ENCODE peak calls at places on chromosomes 4 and X, in seven cellular contexts. S is central memory CD8-positive, alpha-beta T cell; J is naive thymus-derived CD4-positive, alpha-beta T cell; K is GM03348; C is M059J; E is NCI-H1092 treated with DMSO at 0.1 percent for 48 hours; Z is ureter. M is an unnamed sample.

GRCh38 chr4:127549521-127549920 is 83.2 kb upstream of the INTU start:
- DNase-seq in S (no peak), J (no peak), K (peak), C (no peak), E (no peak), Z (no peak), M (no peak)

GRCh38 chrX:31213941-31214340 is 142.1 kb upstream of the FTHL17 start:
- DNase-seq in S (no peak), J (no peak), K (peak), C (no peak), E (peak), Z (no peak), M (peak)

GRCh38 chrX:134737061-134737460 is 78.8 kb upstream of the PLAC1 start:
- DNase-seq in S (no peak), J (no peak), K (peak), C (no peak), E (no peak), Z (no peak), M (no peak)

GRCh38 chr4:127616898-127617297 is 15.9 kb upstream of the INTU start:
- DNase-seq in S (no peak), J (no peak), K (no peak), C (no peak), E (no peak), Z (no peak), M (no peak)

GRCh38 chrX:19625612-19626011 is 110.3 kb upstream of the MAP3K15 start:
- DNase-seq in S (no peak), J (no peak), K (no peak), C (peak), E (no peak), Z (no peak), M (peak)

GRCh38 chr4:154559141-154559841 is 3.5 kb upstream of the FGB start:
- DNase-seq in S (no peak), J (no peak), K (peak), C (peak), E (peak), Z (no peak), M (peak)

GRCh38 chrX:50725310-50725709 is 88.7 kb downstream of the SHROOM4 start:
- DNase-seq in S (no peak), J (no peak), K (no peak), C (no peak), E (no peak), Z (no peak), M (no peak)

GRCh38 chr4:5224340-5224739 is 173.1 kb downstream of the STK32B start:
- DNase-seq in S (no peak), J (no peak), K (peak), C (peak), E (no peak), Z (no peak), M (no peak)

GRCh38 chrX:105134273-105134672 is 86.2 kb downstream of the TEX13A start:
- DNase-seq in S (no peak), J (no peak), K (no peak), C (no peak), E (no peak), Z (no peak), M (no peak)

GRCh38 chrX:155864655-155865054 is 16.5 kb upstream of the VAMP7 start:
- DNase-seq in S (no peak), J (no peak), K (peak), C (peak), E (no peak), Z (no peak), M (no peak)

GRCh38 chr4:57405359-57405758 is 295.2 kb upstream of the IGFBP7 start:
- DNase-seq in S (no peak), J (no peak), K (no peak), C (peak), E (no peak), Z (no peak), M (no peak)

GRCh38 chrX:53456254-53456653 is 22.1 kb upstream of the HSD17B10 start:
- DNase-seq in S (no peak), J (no peak), K (peak), C (peak), E (no peak), Z (no peak), M (no peak)

GRCh38 chr4:1410491-1411325 is 4.5 kb upstream of the NKX1-1 start:
- DNase-seq in S (peak), J (peak), K (peak), C (peak), E (no peak), Z (no peak), M (peak)

GRCh38 chrX:20141281-20142220 is at the start of gene EIF1AX:
- DNase-seq in S (peak), J (peak), K (peak), C (peak), E (peak), Z (peak), M (peak)

GRCh38 chr4:148043990-148044645 is 312.2 kb downstream of the ARHGAP10 start:
- DNase-seq in S (no peak), J (no peak), K (no peak), C (no peak), E (no peak), Z (no peak), M (no peak)

GRCh38 chr4:94332983-94333590 is 9.5 kb downstream of the HPGDS start:
- DNase-seq in S (no peak), J (no peak), K (no peak), C (no peak), E (no peak), Z (no peak), M (no peak)

GRCh38 chrX:106862972-106863688 is 40.0 kb downstream of the RIPPLY1 start:
- DNase-seq in S (no peak), J (peak), K (no peak), C (peak), E (no peak), Z (no peak), M (peak)

GRCh38 chrX:106144755-106145639 is 23.1 kb upstream of the PWWP3B start:
- DNase-seq in S (no peak), J (no peak), K (no peak), C (no peak), E (no peak), Z (no peak), M (no peak)

GRCh38 chrX:9293051-9293496 is 171.8 kb upstream of the TBL1X start:
- DNase-seq in S (no peak), J (no peak), K (no peak), C (no peak), E (no peak), Z (no peak), M (no peak)

GRCh38 chr4:10075953-10076391 is 40.6 kb downstream of the WDR1 start:
- DNase-seq in S (no peak), J (no peak), K (no peak), C (no peak), E (no peak), Z (no peak), M (no peak)

GRCh38 chr4:72312032-72312650 is 256.9 kb downstream of the ADAMTS3 start:
- DNase-seq in S (no peak), J (no peak), K (peak), C (peak), E (no peak), Z (peak), M (no peak)

GRCh38 chrX:20653070-20653469 is 386.4 kb upstream of the RPS6KA3 start:
- DNase-seq in S (no peak), J (no peak), K (no peak), C (no peak), E (no peak), Z (no peak), M (no peak)

GRCh38 chr4:84497835-84498202 is 1.3 kb downstream of the NKX6-1 start:
- DNase-seq in S (no peak), J (no peak), K (no peak), C (no peak), E (no peak), Z (no peak), M (no peak)

GRCh38 chrX:132833373-132833772 is 125.1 kb downstream of the HS6ST2 start:
- DNase-seq in S (no peak), J (no peak), K (no peak), C (peak), E (no peak), Z (no peak), M (no peak)

GRCh38 chr4:87530868-87531267 is 1.7 kb upstream of the SPARCL1 start:
- DNase-seq in S (no peak), J (no peak), K (peak), C (no peak), E (no peak), Z (peak), M (no peak)

GRCh38 chr4:108060164-108060563 is 70.5 kb downstream of the HADH start:
- DNase-seq in S (no peak), J (no peak), K (peak), C (peak), E (peak), Z (no peak), M (no peak)

GRCh38 chrX:28225508-28225907 is 244.3 kb upstream of the DCAF8L1 start:
- DNase-seq in S (no peak), J (no peak), K (no peak), C (no peak), E (no peak), Z (no peak), M (no peak)

GRCh38 chrX:27966492-27966891 is 14.8 kb downstream of the DCAF8L1 start:
- DNase-seq in S (no peak), J (no peak), K (no peak), C (no peak), E (no peak), Z (no peak), M (no peak)

GRCh38 chrX:22060451-22060940 is 28.4 kb downstream of the PHEX start:
- DNase-seq in S (no peak), J (no peak), K (peak), C (no peak), E (no peak), Z (no peak), M (peak)

GRCh38 chr4:131026771-131027170 is 1930.8 kb downstream of the C4orf33 start:
- DNase-seq in S (no peak), J (no peak), K (no peak), C (no peak), E (no peak), Z (no peak), M (no peak)

GRCh38 chrX:15107367-15107988 is 162.4 kb downstream of the ASB9 start:
- DNase-seq in S (no peak), J (no peak), K (no peak), C (peak), E (no peak), Z (no peak), M (peak)

GRCh38 chrX:1249101-1249887 is 19.3 kb upstream of the CSF2RA start:
- DNase-seq in S (no peak), J (peak), K (peak), C (peak), E (no peak), Z (peak), M (peak)

GRCh38 chr4:148081745-148082144 is 349.9 kb downstream of the ARHGAP10 start:
- DNase-seq in S (no peak), J (no peak), K (no peak), C (no peak), E (no peak), Z (no peak), M (no peak)

GRCh38 chrX:13664026-13664425 is 11.1 kb downstream of the TCEANC start:
- DNase-seq in S (no peak), J (no peak), K (no peak), C (no peak), E (no peak), Z (no peak), M (no peak)

GRCh38 chr4:159012381-159012780 is 90.5 kb upstream of the RAPGEF2 start:
- DNase-seq in S (no peak), J (no peak), K (peak), C (peak), E (no peak), Z (no peak), M (no peak)

GRCh38 chr4:73421708-73422457 is 14.1 kb upstream of the AFP start:
- DNase-seq in S (no peak), J (no peak), K (no peak), C (no peak), E (no peak), Z (no peak), M (no peak)

GRCh38 chr4:42906906-42907774 is 14.6 kb downstream of the GRXCR1 start:
- DNase-seq in S (no peak), J (no peak), K (no peak), C (peak), E (peak), Z (peak), M (no peak)

GRCh38 chr4:88623097-88623496 is 30.8 kb downstream of the HERC3 start:
- DNase-seq in S (no peak), J (no peak), K (peak), C (peak), E (no peak), Z (no peak), M (no peak)